ENCODE peak calls at places on chromosomes 13 and 19, in seven cellular contexts. Z is T follicular helper cell; W is iris pigment epithelial cell; O is activated CD4-positive, alpha-beta memory T cell treated with anti-CD3 and anti-CD28 coated beads, Interleukin-2, amount 10 ng/mL, durations not matched to agents 7 days and 5 days; V is NCI-H774; X is stimulated activated CD4-positive, alpha-beta T cell treated with anti-CD3 and anti-CD28 coated beads, Interleukin-12 subunit alpha, Interleukin-12 subunit beta, amount 100 ng/mL, for 4 hours; R is mucosa of descending colon. G is an unnamed sample.

GRCh38 chr19:39499082-39499642 is 415 bp downstream of the DLL3 start:
- DNase-seq in Z (no peak), W (peak; percentile 23), O (no peak), V (no peak), X (no peak), R (no peak), G (no peak)

GRCh38 chr19:38870612-38871011 is 7.5 kb downstream of the RINL start:
- DNase-seq in Z (no peak), W (no peak), O (no peak), V (no peak), X (no peak), R (no peak), G (no peak)

GRCh38 chr19:42540071-42540553 is 11.8 kb upstream of the CEACAM1 start:
- DNase-seq in Z (no peak), W (no peak), O (no peak), V (peak; percentile 7), X (no peak), R (no peak), G (peak; percentile 32)

GRCh38 chr19:5698635-5699422 is 8.7 kb downstream of the RPL36 start:
- DNase-seq in Z (no peak), W (no peak), O (no peak), V (no peak), X (no peak), R (no peak), G (no peak)

GRCh38 chr19:45074744-45075143 is 1.5 kb downstream of the ZNF296 start:
- DNase-seq in Z (no peak), W (no peak), O (no peak), V (no peak), X (no peak), R (no peak), G (no peak)

GRCh38 chr13:101916108-101916757 is 463.8 kb downstream of the ITGBL1 start:
- DNase-seq in Z (no peak), W (peak; percentile 43), O (no peak), V (peak; percentile 22), X (no peak), R (no peak), G (peak; percentile 8)

GRCh38 chr13:97261254-97262015 is 39.3 kb downstream of the MBNL2 start:
- DNase-seq in Z (no peak), W (no peak), O (peak; percentile 52), V (no peak), X (no peak), R (no peak), G (no peak)

GRCh38 chr13:66895780-66896179 is 334.4 kb downstream of the PCDH9 start:
- DNase-seq in Z (no peak), W (no peak), O (no peak), V (no peak), X (no peak), R (no peak), G (no peak)

GRCh38 chr13:51006067-51006800 is 96.6 kb downstream of the RNASEH2B start:
- DNase-seq in Z (no peak), W (no peak), O (no peak), V (no peak), X (no peak), R (peak; percentile 18), G (no peak)

GRCh38 chr13:21069561-21070004 is 8.2 kb upstream of the LATS2 start:
- DNase-seq in Z (no peak), W (peak; percentile 98), O (no peak), V (no peak), X (no peak), R (no peak), G (peak; percentile 92)

GRCh38 chr13:46546084-46546786 is 6.7 kb upstream of the LRCH1 start:
- DNase-seq in Z (no peak), W (no peak), O (no peak), V (no peak), X (no peak), R (no peak), G (peak; percentile 25)

GRCh38 chr13:30734434-30734833 is 909 bp upstream of the ALOX5AP start:
- DNase-seq in Z (no peak), W (peak; percentile 45), O (no peak), V (no peak), X (no peak), R (no peak), G (peak; percentile 58)

GRCh38 chr19:10346509-10346908 is 7.1 kb upstream of the ICAM3 start:
- DNase-seq in Z (no peak), W (peak; percentile 59), O (no peak), V (no peak), X (no peak), R (no peak), G (no peak)

GRCh38 chr13:29597246-29597645 is 1.8 kb upstream of the SLC7A1 start:
- DNase-seq in Z (no peak), W (no peak), O (no peak), V (no peak), X (no peak), R (no peak), G (no peak)

GRCh38 chr13:65236841-65237418 is 1993.2 kb downstream of the PCDH9 start:
- DNase-seq in Z (no peak), W (no peak), O (no peak), V (no peak), X (no peak), R (no peak), G (no peak)

GRCh38 chr13:41812851-41813250 is 148.1 kb downstream of the VWA8 start:
- DNase-seq in Z (no peak), W (no peak), O (no peak), V (no peak), X (no peak), R (no peak), G (no peak)

GRCh38 chr19:54373781-54374266 is 9.1 kb upstream of the LAIR1 start:
- DNase-seq in Z (no peak), W (no peak), O (no peak), V (no peak), X (no peak), R (no peak), G (peak; percentile 25)

GRCh38 chr19:17333611-17334413 is 843 bp downstream of the ANO8 start:
- DNase-seq in Z (peak; percentile 57), W (peak; percentile 87), O (peak; percentile 88), V (no peak), X (peak; percentile 64), R (peak; percentile 55), G (peak; percentile 95)